ENCODE peak calls at places on chromosomes 12 and 14, in four cellular contexts. K, I, E and U are unnamed samples. For H3K4me1, the result is how much of the 10 kb centered on the place peaks cover.

GRCh38 chr14:70887207-70888150 is 19.8 kb upstream of the PCNX1 start:
- DNase-seq in K (no peak), I (no peak), E (no peak), U (no peak)

GRCh38 chr14:34030864-34031263 is 80.0 kb upstream of the EGLN3 start:
- DNase-seq in K (no peak), I (no peak), E (no peak), U (no peak)

GRCh38 chr14:73241481-73242165 is 4.3 kb downstream of the PAPLN start:
- DNase-seq in K (no peak), I (no peak), E (no peak), U (no peak)

GRCh38 chr14:73817020-73817419 is 34.6 kb upstream of the PTGR2 start:
- DNase-seq in K (no peak), I (no peak), E (no peak), U (no peak)

GRCh38 chr12:29725587-29726320 is 58.0 kb downstream of the TMTC1 start:
- DNase-seq in K (no peak), I (no peak), E (no peak), U (no peak)

GRCh38 chr14:101808020-101808641 is 46.6 kb downstream of the PPP2R5C start:
- DNase-seq in K (peak), I (peak), E (peak), U (no peak)

GRCh38 chr14:104370256-104370870 is 209.2 kb upstream of the C14orf180 start:
- DNase-seq in K (peak), I (no peak), E (peak), U (peak)

GRCh38 chr12:48838048-48838447 is 13.9 kb downstream of the DDX23 start:
- DNase-seq in K (peak), I (no peak), E (no peak), U (no peak)

GRCh38 chr14:21241218-21241819 is 27.9 kb downstream of the HNRNPC start:
- DNase-seq in K (no peak), I (no peak), E (no peak), U (no peak)

GRCh38 chr14:50086316-50086700 is 30.1 kb downstream of the VCPKMT start:
- DNase-seq in K (no peak), I (no peak), E (no peak), U (no peak)

GRCh38 chr14:71116206-71117122 is 209.2 kb downstream of the PCNX1 start:
- DNase-seq in K (peak), I (no peak), E (no peak), U (no peak)

GRCh38 chr14:102280376-102280962 is 24.5 kb downstream of the MOK start:
- DNase-seq in K (no peak), I (no peak), E (no peak), U (no peak)

GRCh38 chr14:27672047-27672446 is 1074.2 kb upstream of the NOVA1 start:
- DNase-seq in K (no peak), I (no peak), E (no peak), U (no peak)

GRCh38 chr12:74242088-74242487 is 295.5 kb upstream of the ATXN7L3B start:
- DNase-seq in K (no peak), I (no peak), E (no peak), U (no peak)
- TF ChIP-seq FOSL1 in K (no peak), I (no peak), E (no peak), U (no peak)

GRCh38 chr14:69137456-69138188 is 15.3 kb downstream of the DCAF5 start:
- DNase-seq in K (no peak), I (no peak), E (no peak), U (no peak)
- TF ChIP-seq SP1 in K (no peak), I (no peak), E (no peak), U (no peak)

GRCh38 chr12:1207276-1207675 is 216.3 kb downstream of the ERC1 start:
- DNase-seq in K (no peak), I (no peak), E (no peak), U (no peak)
- H3K4me1 ChIP-seq in K (under half), I (under half), E (under half), U (under half)

DNA sequence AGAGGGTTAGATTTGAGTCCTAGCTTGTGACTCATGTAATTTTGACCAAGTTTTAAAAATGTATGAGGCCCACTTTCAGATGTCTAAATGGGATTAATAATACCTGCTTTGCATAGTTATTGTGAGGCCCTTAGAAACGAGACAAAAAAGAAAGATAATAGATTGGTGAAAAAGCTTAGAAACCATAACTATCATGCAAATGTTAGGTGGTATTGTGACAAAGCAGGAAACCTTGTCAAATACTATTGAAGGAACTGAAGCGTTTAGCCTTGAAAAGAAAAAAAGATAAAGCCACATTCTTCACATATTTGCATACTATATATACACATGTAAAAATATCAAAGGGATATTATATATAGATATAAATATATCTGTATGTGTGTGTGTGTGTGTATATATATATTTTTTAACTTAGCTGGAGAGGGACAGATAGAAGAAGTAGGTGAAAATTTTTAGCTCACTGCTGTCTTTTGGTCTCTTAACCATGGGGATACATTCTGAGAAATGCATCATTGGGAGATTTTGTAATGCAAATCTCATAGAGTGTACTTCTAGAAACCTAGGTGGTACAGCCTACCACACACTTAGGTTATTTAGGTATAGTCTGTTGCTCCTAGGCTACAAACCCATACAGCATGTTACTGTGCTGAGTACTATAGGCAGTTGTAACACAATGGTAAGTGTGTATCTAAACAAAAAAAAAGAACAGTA is 270.3 kb downstream of the CCDC91 start:
- DNase-seq in K (no peak), I (no peak), E (no peak), U (no peak)
- TF ChIP-seq FOSL1 in K (no peak), I (no peak), E (no peak), U (no peak)

DNA sequence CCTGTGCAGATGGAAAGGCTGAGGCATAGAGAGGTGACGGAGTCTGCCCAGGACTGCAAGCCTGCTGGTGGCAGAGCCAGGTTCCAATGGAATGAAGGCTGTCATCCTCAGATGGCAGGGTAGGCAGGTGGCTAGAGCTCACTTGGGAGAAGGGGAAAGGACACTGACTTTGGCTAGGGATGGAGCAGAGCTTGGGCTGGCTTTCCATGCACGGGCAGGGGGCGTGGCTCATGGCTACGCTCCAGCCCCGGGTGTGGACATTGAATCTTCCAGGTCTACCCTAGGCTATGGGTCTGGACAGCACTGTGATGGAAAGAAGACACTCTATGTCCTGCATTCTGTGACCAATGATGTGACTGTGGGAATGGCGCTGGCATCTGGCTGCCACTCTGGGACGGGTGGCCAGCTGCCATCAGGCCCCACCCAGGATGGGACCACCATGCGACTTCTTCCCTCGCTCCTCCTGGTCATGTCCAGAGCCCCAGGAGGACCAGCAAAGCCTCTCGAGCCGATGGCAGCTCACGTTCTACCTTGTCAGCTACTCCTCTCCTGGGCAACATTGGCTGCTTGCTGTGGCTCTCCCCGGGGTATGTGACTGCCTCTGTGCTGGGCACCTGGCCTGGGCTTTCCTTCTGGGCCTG is 398.7 kb downstream of the TMEM121 start:
- DNase-seq in K (no peak), I (no peak), E (no peak), U (no peak)
- TF ChIP-seq SP1 in K (no peak), I (no peak), E (no peak), U (no peak)

GRCh38 chr12:95533985-95534384 is 17.3 kb downstream of the USP44 start:
- DNase-seq in K (no peak), I (no peak), E (no peak), U (no peak)

GRCh38 chr12:95532851-95533250 is 18.4 kb downstream of the USP44 start:
- DNase-seq in K (peak), I (no peak), E (no peak), U (no peak)

DNA sequence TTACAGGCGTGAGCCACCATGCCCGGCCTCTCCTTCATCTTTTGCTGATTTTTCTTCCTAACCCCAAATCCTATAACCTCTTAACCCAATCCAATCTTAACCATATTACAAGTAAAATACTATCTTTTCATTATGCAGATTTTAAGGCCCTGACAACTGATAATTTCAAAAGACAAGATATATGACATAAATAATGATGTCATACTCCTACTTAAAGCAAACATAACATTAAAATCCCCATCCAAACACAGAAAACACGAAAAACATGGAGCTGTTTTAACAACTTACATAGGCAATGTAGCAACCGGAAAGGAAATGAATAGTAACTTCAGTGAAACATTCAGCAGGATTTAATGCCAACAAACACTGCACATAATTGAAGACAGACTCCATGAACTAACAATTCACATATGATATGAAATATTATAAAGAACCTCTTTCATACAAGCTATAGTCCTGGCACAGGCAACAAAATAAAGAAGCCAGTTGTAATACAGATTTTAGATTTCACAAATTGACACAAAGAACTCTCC is 21.5 kb downstream of the USP44 start:
- DNase-seq in K (no peak), I (no peak), E (no peak), U (no peak)
- H3K4me1 ChIP-seq in K (under half), I (under half), E (under half), U (under half)

GRCh38 chr14:24935796-24936195 is 114.2 kb downstream of the STXBP6 start:
- DNase-seq in K (no peak), I (no peak), E (no peak), U (no peak)
- TF ChIP-seq FOSL1 in K (no peak), I (no peak), E (no peak), U (no peak)

DNA sequence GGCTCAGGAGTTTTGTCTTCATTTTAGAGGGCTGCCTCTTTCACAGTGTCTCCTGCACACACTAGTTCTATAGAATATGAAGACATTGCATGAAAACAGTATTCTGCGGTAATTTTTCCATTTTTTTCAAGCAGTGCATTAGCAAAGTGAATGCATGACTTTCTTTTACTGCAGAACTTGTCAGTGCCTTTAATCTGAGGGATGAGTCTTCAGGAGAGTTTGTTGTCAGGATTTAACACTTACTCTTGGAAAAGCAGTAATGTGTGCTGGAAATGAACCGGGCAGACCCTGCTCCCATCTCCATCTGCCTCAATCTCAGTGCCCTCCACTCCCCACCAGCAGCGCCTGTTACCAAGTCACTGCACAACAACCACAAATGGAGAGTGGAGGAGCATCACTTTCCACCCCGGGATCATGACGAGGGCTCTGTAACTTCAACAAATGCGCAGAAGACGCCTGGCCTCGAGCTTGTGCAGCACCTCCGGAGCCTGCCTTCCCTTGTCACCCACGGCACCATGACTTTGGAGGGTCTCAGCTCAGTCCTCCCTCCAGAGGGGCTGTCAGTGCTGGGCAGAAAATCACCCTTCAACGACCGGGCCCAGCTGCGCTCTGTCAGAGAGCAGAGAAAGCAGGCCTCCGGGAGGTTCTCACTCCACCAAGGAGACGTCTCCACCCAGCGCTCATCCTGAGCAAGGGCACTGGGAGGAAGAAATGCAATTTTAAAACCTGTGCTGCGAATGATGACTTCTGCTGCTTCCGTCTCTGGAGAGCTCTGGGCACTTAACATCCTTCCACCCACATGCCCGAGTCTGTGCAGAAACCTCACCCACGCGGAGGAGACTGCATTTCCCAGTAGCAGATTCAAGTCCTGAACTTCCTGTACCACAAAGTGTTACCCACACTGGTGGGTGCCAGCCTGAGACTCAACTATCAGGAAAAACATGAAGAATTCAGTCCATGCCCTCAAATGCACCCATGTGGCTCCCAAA is 255.7 kb downstream of the ADGRD1 start:
- DNase-seq in K (no peak), I (peak), E (no peak), U (no peak)
- TF ChIP-seq SP1 in K (no peak), I (no peak), E (no peak), U (no peak)

DNA sequence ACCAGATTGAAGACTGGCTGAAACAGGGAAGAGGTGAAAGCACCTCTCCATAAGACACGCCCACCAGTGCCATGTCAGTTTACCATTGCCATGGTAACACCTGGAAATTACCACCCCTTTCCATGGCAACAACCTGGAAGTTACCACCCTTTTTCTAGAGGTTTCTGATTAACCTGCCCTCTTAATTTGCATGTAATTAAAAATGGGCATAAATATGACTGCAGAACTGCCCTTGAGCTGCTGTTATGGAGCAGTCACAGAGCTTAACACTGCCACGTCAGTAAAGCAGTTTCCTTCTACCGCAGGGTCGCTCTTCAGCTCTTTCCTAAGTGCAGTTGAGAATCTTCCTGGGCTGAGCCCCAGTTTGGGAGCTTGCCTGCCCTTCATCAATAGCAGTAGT is 55.2 kb downstream of the RASSF3 start:
- DNase-seq in K (no peak), I (no peak), E (no peak), U (no peak)
- H3K4me1 ChIP-seq in K (half or more), I (under half), E (under half), U (under half)

GRCh38 chr12:21940549-21940948 is 677 bp downstream of the ABCC9 start:
- DNase-seq in K (no peak), I (no peak), E (no peak), U (no peak)

GRCh38 chr12:21939435-21939834 is 1.8 kb downstream of the ABCC9 start:
- DNase-seq in K (no peak), I (peak), E (no peak), U (no peak)

GRCh38 chr12:21942377-21942703 is 1.1 kb upstream of the ABCC9 start:
- DNase-seq in K (no peak), I (no peak), E (no peak), U (no peak)

GRCh38 chr12:21941522-21942376 is 523 bp upstream of the ABCC9 start:
- DNase-seq in K (no peak), I (peak), E (no peak), U (no peak)

DNA sequence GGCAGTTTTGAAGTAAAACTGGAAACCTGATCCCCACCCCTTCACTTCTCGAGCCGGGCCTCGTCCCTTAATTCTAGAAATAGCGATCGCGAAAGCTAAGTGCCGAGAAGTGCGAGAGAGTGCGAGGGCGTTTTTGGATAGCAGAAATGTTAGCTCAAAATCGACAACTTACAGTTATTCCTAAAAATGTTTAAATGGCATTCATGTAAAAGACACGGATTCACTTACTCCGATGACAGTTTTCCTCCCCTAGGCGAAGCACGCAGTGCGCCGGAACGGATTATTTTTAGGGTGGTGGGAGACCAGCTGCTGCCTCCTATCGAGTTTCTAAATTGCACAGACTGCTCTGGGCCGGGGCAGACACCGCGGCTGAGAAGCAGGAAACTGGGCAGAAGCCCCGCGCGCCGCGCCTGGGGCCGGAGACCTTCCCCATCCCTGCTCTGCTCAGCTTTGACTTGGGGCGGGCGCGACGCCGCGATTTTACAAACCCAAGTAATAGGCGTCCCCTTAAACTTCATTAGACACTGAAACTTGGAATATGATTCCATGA is at the start of gene ABCC9:
- DNase-seq in K (no peak), I (peak), E (no peak), U (no peak)
- TF ChIP-seq FOSL1 in K (no peak), I (no peak), E (no peak), U (no peak)